ENCODE peak calls at places on chromosomes 3 and 15, in four cellular contexts. X is HL-60, G is lung, M is body of pancreas. U is an unnamed sample.

GRCh38 chr3:42799376-42799775 is 4.9 kb downstream of the HIGD1A start:
- DNase-seq in M (no peak), G (no peak), X (no peak), U (no peak)

GRCh38 chr15:92809880-92810361 is 90.2 kb upstream of the CHD2 start:
- DNase-seq in M (peak; percentile 57), G (no peak), X (peak; percentile 80), U (no peak)

GRCh38 chr3:193890036-193890897 is 245.7 kb upstream of the HES1 start:
- DNase-seq in X (no peak), G (no peak), M (no peak), U (no peak)

GRCh38 chr3:149343951-149344350 is 10.5 kb upstream of the TM4SF18 start:
- DNase-seq in M (no peak), X (no peak), G (no peak), U (no peak)

GRCh38 chr15:37112963-37113362 is 12.6 kb upstream of the MEIS2 start:
- DNase-seq in G (no peak), X (no peak), M (no peak), U (no peak)

GRCh38 chr15:78702609-78703332 is 61.8 kb upstream of the CHRNB4 start:
- DNase-seq in G (no peak), X (no peak), M (no peak), U (no peak)

GRCh38 chr3:13746385-13746784 is 133.5 kb downstream of the WNT7A start:
- DNase-seq in G (no peak), X (no peak), M (no peak), U (no peak)

GRCh38 chr15:32029862-32030781 is at the start of gene CHRNA7:
- DNase-seq in X (peak; percentile 18), G (peak; percentile 64), M (peak; percentile 83), U (peak; percentile 44)

GRCh38 chr3:187261541-187261969 is 30.0 kb downstream of the MASP1 start:
- DNase-seq in X (no peak), M (no peak), G (no peak), U (no peak)

GRCh38 chr3:39064646-39065045 is 12.8 kb downstream of the WDR48 start:
- DNase-seq in M (no peak), G (no peak), X (no peak), U (no peak)

GRCh38 chr3:33047842-33048834 is 48.8 kb downstream of the GLB1 start:
- DNase-seq in X (no peak), G (no peak), M (no peak), U (no peak)

GRCh38 chr3:133840055-133840737 is 34.6 kb downstream of the SRPRB start:
- DNase-seq in X (no peak), G (no peak), M (no peak), U (no peak)

GRCh38 chr15:31297221-31297879 is 29.3 kb upstream of the KLF13 start:
- DNase-seq in G (peak; percentile 26), M (no peak), X (no peak), U (peak; percentile 30)

GRCh38 chr15:70387993-70388392 is 290.3 kb upstream of the TLE3 start:
- DNase-seq in G (no peak), M (no peak), X (no peak), U (no peak)

GRCh38 chr3:13708871-13709595 is 160.1 kb downstream of the FBLN2 start:
- DNase-seq in M (no peak), X (no peak), G (peak; percentile 17), U (no peak)

GRCh38 chr15:44535509-44536297 is 1.2 kb upstream of the EIF3J start:
- DNase-seq in X (no peak), M (peak; percentile 31), G (peak; percentile 36), U (peak; percentile 59)

GRCh38 chr3:171561601-171562323 is 101.6 kb upstream of the TNIK start:
- DNase-seq in G (no peak), M (no peak), X (no peak), U (no peak)

GRCh38 chr3:71566776-71567175 is 16.8 kb downstream of the FOXP1 start:
- DNase-seq in X (no peak), G (no peak), M (no peak), U (no peak)

GRCh38 chr15:32641517-32642059 is at the start of gene SCG5:
- DNase-seq in M (no peak), G (no peak), X (no peak), U (peak; percentile 59)

GRCh38 chr15:87873501-87873900 is 383.0 kb downstream of the NTRK3 start:
- DNase-seq in M (no peak), G (no peak), X (no peak), U (no peak)

GRCh38 chr3:125069452-125069851 is 13.7 kb upstream of the HEG1 start:
- DNase-seq in M (no peak), X (no peak), G (no peak), U (no peak)

GRCh38 chr3:33437556-33438283 is 2.5 kb downstream of the UBP1 start:
- DNase-seq in G (peak; percentile 49), M (no peak), X (no peak), U (peak; percentile 81)

GRCh38 chr3:41334426-41334825 is 135.1 kb downstream of the CTNNB1 start:
- DNase-seq in G (no peak), X (no peak), M (no peak), U (no peak)

GRCh38 chr15:78075490-78076230 is 1.9 kb downstream of the TBC1D2B start:
- DNase-seq in G (peak; percentile 60), M (peak; percentile 69), X (peak; percentile 29), U (peak; percentile 60)

GRCh38 chr15:59174846-59175831 is 31.5 kb upstream of the LDHAL6B start:
- DNase-seq in M (peak; percentile 25), X (peak; percentile 52), G (peak; percentile 37), U (peak; percentile 72)

GRCh38 chr15:33030315-33030714 is 164.2 kb downstream of the FMN1 start:
- DNase-seq in M (no peak), G (no peak), X (no peak), U (no peak)

GRCh38 chr3:5201536-5201935 is 14.0 kb downstream of the EDEM1 start:
- DNase-seq in X (no peak), M (no peak), G (no peak), U (no peak)

GRCh38 chr3:183161552-183162345 is 785 bp downstream of the LAMP3 start:
- DNase-seq in M (no peak), G (no peak), X (peak; percentile 9), U (no peak)

GRCh38 chr3:89059201-89059600 is 48.2 kb upstream of the EPHA3 start:
- DNase-seq in X (peak; percentile 23), G (no peak), M (no peak), U (no peak)

GRCh38 chr3:143565943-143566342 is 282.3 kb downstream of the SLC9A9 start:
- DNase-seq in G (no peak), X (peak; percentile 8), M (no peak), U (no peak)

GRCh38 chr15:57025264-57025939 is 107.0 kb downstream of the TCF12 start:
- DNase-seq in X (no peak), G (no peak), M (no peak), U (no peak)

GRCh38 chr3:193400304-193400703 is 21.8 kb upstream of the ATP13A5 start:
- DNase-seq in X (no peak), M (peak; percentile 17), G (no peak), U (no peak)

GRCh38 chr3:52432225-52432624 is 12.7 kb downstream of the SEMA3G start:
- DNase-seq in X (no peak), G (no peak), M (no peak), U (no peak)

GRCh38 chr3:175732053-175732452 is 872.9 kb downstream of the NAALADL2 start:
- DNase-seq in X (no peak), G (no peak), M (no peak), U (no peak)

GRCh38 chr3:164641071-164641470 is 437.2 kb downstream of the SI start:
- DNase-seq in M (no peak), G (no peak), X (no peak), U (no peak)

GRCh38 chr15:39979606-39980005 is 45.7 kb downstream of the EIF2AK4 start:
- DNase-seq in G (no peak), M (no peak), X (no peak), U (no peak)

GRCh38 chr3:179867961-179868360 is 168.8 kb downstream of the PEX5L start:
- DNase-seq in G (no peak), X (no peak), M (no peak), U (no peak)

GRCh38 chr3:71000483-71000882 is 583.0 kb downstream of the FOXP1 start:
- DNase-seq in G (no peak), X (no peak), M (no peak), U (no peak)

GRCh38 chr3:101070260-101071121 is 77.3 kb upstream of the ABI3BP start:
- DNase-seq in G (peak; percentile 45), X (peak; percentile 65), M (peak; percentile 82), U (peak; percentile 82)

GRCh38 chr3:84925571-84925970 is 33.2 kb upstream of the CADM2 start:
- DNase-seq in G (no peak), M (no peak), X (no peak), U (no peak)

GRCh38 chr3:114154321-114154821 is 24.5 kb downstream of the DRD3 start:
- DNase-seq in M (no peak), G (no peak), X (no peak), U (no peak)
- H3K4me3 ChIP-seq in M (no peak overlapping the region), G (no peak overlapping the region), X (no peak overlapping the region), U (no peak overlapping the region)

GRCh38 chr15:89430530-89431341 is 65.6 kb downstream of the RHCG start:
- DNase-seq in G (peak; percentile 87), X (peak; percentile 76), M (peak; percentile 93), U (peak; percentile 94)
- H3K4me3 ChIP-seq in G (no peak overlapping the region), X (peak overlapping the region; percentile 19), M (no peak overlapping the region), U (peak overlapping the region; percentile 40)

DNA sequence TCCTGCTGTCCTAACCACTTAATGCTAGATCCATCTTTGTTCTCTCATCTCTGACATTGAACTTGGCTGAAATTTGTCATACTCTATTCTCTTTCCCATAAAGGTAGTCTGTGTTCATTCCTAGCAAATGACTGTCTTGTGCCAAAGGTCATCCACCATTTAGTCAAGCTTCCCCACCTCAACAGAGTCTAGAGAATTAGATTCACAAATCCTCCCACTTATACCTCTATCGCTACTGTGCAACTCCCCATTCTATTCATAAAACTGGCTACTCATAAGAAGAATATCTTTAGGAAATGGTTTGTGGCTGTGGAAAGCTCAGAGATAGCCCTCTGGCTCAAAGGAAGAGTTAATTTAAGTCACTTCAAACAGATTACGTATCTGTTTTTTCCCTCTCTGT is 59.7 kb upstream of the MBNL1 start:
- DNase-seq in M (no peak), G (no peak), X (no peak), U (no peak)
- H3K4me3 ChIP-seq in M (no peak overlapping the region), G (no peak overlapping the region), X (no peak overlapping the region), U (no peak overlapping the region)

GRCh38 chr3:59772416-59773408 is 722.9 kb upstream of the CFAP20DC start:
- DNase-seq in M (no peak), X (peak; percentile 66), G (no peak), U (no peak)
- H3K4me3 ChIP-seq in M (no peak overlapping the region), X (no peak overlapping the region), G (no peak overlapping the region), U (no peak overlapping the region)